ENCODE peak calls at places on chromosomes 7 and 10, in seven cellular contexts. R, K, A, N, Q, D and U are unnamed samples.

GRCh38 chr10:125201108-125201524 is 40.8 kb upstream of the CTBP2 start:
- DNase-seq in D (no peak), A (no peak), N (no peak), K (no peak), R (no peak), Q (peak; percentile 95), U (peak; percentile 85)

GRCh38 chr7:39539816-39540215 is 26.4 kb upstream of the YAE1 start:
- DNase-seq in R (no peak), N (no peak), A (no peak), K (no peak), D (peak; percentile 32), Q (no peak), U (no peak)

GRCh38 chr10:72062832-72063702 is 25.3 kb downstream of the SPOCK2 start:
- DNase-seq in N (no peak), D (no peak), R (no peak), Q (no peak), A (no peak), K (no peak), U (no peak)

GRCh38 chr7:100102950-100103840 is 1.8 kb downstream of the AP4M1 start:
- DNase-seq in D (no peak), A (no peak), R (no peak), N (no peak), K (no peak), Q (no peak), U (no peak)

GRCh38 chr7:155585956-155586355 is 39.6 kb upstream of the CNPY1 start:
- DNase-seq in D (no peak), A (no peak), Q (no peak), R (no peak), N (no peak), K (no peak), U (no peak)

GRCh38 chr7:20440472-20441105 is 109.9 kb downstream of the ITGB8 start:
- DNase-seq in N (no peak), K (peak; percentile 80), A (no peak), D (peak; percentile 4), R (no peak), Q (peak; percentile 8), U (no peak)

GRCh38 chr7:123599766-123600165 is 1.9 kb upstream of the ASB15 start:
- DNase-seq in A (no peak), R (no peak), D (no peak), Q (no peak), K (no peak), N (no peak), U (no peak)

GRCh38 chr10:69057951-69058297 is 30.0 kb upstream of the SRGN start:
- DNase-seq in Q (no peak), R (no peak), N (no peak), D (no peak), K (no peak), A (no peak), U (peak; percentile 65)

GRCh38 chr7:39271386-39271785 is 293.7 kb downstream of the POU6F2 start:
- DNase-seq in A (peak; percentile 82), Q (no peak), K (no peak), N (no peak), D (no peak), R (peak; percentile 17), U (no peak)

GRCh38 chr7:123494193-123494796 is 40.1 kb downstream of the IQUB start:
- DNase-seq in D (peak; percentile 27), K (peak; percentile 84), N (no peak), R (no peak), A (no peak), Q (peak; percentile 22), U (peak; percentile 2)

GRCh38 chr7:2932761-2933251 is 88.7 kb upstream of the GNA12 start:
- DNase-seq in A (peak; percentile 44), D (no peak), Q (no peak), K (no peak), R (no peak), N (no peak), U (no peak)

GRCh38 chr7:139602143-139602722 is 78.7 kb downstream of the CLEC2L start:
- DNase-seq in A (no peak), K (peak; percentile 69), R (no peak), Q (no peak), N (no peak), D (peak; percentile 37), U (peak; percentile 24)

GRCh38 chr10:104323721-104324686 is 14.3 kb downstream of the ITPRIP start:
- DNase-seq in R (no peak), N (no peak), A (peak; percentile 78), D (no peak), K (no peak), Q (no peak), U (no peak)

GRCh38 chr10:54064215-54064614 is 736.8 kb downstream of the PCDH15 start:
- DNase-seq in K (no peak), R (no peak), A (no peak), D (no peak), N (no peak), Q (no peak), U (no peak)

GRCh38 chr7:134562136-134562535 is 13.2 kb downstream of the AKR1B15 start:
- DNase-seq in N (no peak), Q (no peak), R (no peak), A (no peak), K (no peak), D (no peak), U (peak; percentile 77)

GRCh38 chr7:93566876-93567275 is 7.6 kb downstream of the CALCR start:
- DNase-seq in D (no peak), K (no peak), R (no peak), N (no peak), A (no peak), Q (peak; percentile 27), U (peak; percentile 25)

GRCh38 chr7:28280516-28280915 is 99.9 kb upstream of the JAZF1 start:
- DNase-seq in N (no peak), K (no peak), Q (no peak), R (no peak), D (no peak), A (no peak), U (no peak)

GRCh38 chr7:79272066-79272669 is 181.3 kb downstream of the MAGI2 start:
- DNase-seq in R (no peak), D (peak; percentile 30), Q (no peak), N (no peak), K (peak; percentile 71), A (no peak), U (no peak)

GRCh38 chr7:1693419-1693990 is 23.4 kb downstream of the ELFN1 start:
- DNase-seq in R (no peak), N (no peak), Q (no peak), K (no peak), A (peak; percentile 61), D (no peak), U (no peak)

GRCh38 chr10:61904711-61905445 is 3.4 kb downstream of the ARID5B start:
- DNase-seq in N (no peak), K (peak; percentile 73), R (no peak), Q (peak; percentile 76), D (peak; percentile 75), A (no peak), U (peak; percentile 85)

GRCh38 chr7:25025218-25025671 is 45.3 kb upstream of the OSBPL3 start:
- DNase-seq in N (no peak), K (no peak), A (no peak), R (no peak), Q (no peak), D (peak; percentile 96), U (peak; percentile 68)

GRCh38 chr7:77696643-77697534 is 630 bp downstream of the RSBN1L start:
- DNase-seq in D (peak; percentile 59), R (peak; percentile 55), K (peak; percentile 80), N (peak; percentile 42), Q (peak; percentile 48), A (peak; percentile 80), U (peak; percentile 60)

GRCh38 chr10:69474688-69475432 is 23.6 kb downstream of the TSPAN15 start:
- DNase-seq in K (no peak), R (no peak), N (no peak), D (no peak), A (peak; percentile 83), Q (no peak), U (no peak)

GRCh38 chr10:93413252-93413689 is 68.9 kb downstream of the MYOF start:
- DNase-seq in R (no peak), Q (no peak), K (no peak), A (no peak), N (no peak), D (no peak), U (peak; percentile 66)

GRCh38 chr10:5442056-5442989 is 30.0 kb downstream of the NET1 start:
- DNase-seq in N (no peak), R (no peak), A (no peak), Q (peak; percentile 55), K (peak; percentile 81), D (peak; percentile 43), U (no peak)

GRCh38 chr10:20971901-20972300 is 74.8 kb upstream of the NEBL start:
- DNase-seq in D (no peak), A (no peak), N (no peak), Q (no peak), R (no peak), K (no peak), U (no peak)
- H3K4me1 ChIP-seq in D (no peaks in the 10 kb centered on the region), A (no peaks in the 10 kb centered on the region), N (no peaks in the 10 kb centered on the region), Q (no peaks in the 10 kb centered on the region), R (no peaks in the 10 kb centered on the region), K (peaks cover 5% of the 10 kb centered on the region), U (no peaks in the 10 kb centered on the region)

GRCh38 chr7:44085549-44085948 is 3.2 kb upstream of the POLM start:
- DNase-seq in D (no peak), A (no peak), Q (no peak), R (no peak), K (no peak), N (no peak), U (no peak)
- H3K27ac ChIP-seq in D (no peak overlapping the region), A (no peak overlapping the region), Q (no peak overlapping the region), R (peak overlapping the region; percentile 1), K (no peak overlapping the region), N (no peak overlapping the region), U (no peak overlapping the region)

GRCh38 chr7:50657341-50657873 is 92.2 kb upstream of the DDC start:
- DNase-seq in K (no peak), N (no peak), Q (no peak), D (no peak), A (peak; percentile 95), R (peak; percentile 83), U (no peak)

GRCh38 chr7:50659329-50659965 is 94.2 kb upstream of the DDC start:
- DNase-seq in K (no peak), Q (no peak), A (no peak), D (no peak), R (no peak), N (no peak), U (no peak)

GRCh38 chr7:50656141-50656895 is 91.1 kb upstream of the DDC start:
- DNase-seq in N (no peak), D (no peak), R (no peak), K (no peak), Q (no peak), A (peak; percentile 70), U (no peak)

GRCh38 chr7:50658696-50659095 is 93.5 kb upstream of the DDC start:
- DNase-seq in Q (peak; percentile 58), A (no peak), K (no peak), D (no peak), R (peak; percentile 52), N (no peak), U (no peak)

DNA sequence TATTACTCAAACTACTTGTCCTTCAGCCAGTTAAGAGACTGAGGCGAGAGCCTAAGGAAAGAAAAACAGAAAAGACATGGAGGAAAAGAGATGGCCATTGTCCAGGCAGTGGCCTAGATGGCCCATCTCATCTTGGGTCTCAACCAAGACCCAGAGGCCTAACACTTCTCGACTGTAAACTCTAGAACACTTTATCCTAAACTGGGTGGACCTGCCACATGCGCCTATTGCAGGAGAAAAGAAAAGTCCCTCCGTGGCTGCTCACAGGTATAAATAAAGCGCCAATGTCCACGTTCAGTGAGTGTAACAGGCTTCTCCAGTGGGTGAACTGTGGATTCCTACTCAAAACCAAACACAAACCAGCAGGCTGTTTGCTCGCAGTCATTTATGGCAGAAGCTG is 92.7 kb upstream of the DDC start:
- DNase-seq in D (no peak), N (no peak), Q (no peak), A (no peak), K (no peak), R (no peak), U (no peak)
- H3K4me1 ChIP-seq in D (no peaks in the 10 kb centered on the region), N (peaks cover 34% of the 10 kb centered on the region), Q (no peaks in the 10 kb centered on the region), A (no peaks in the 10 kb centered on the region), K (peaks cover 11% of the 10 kb centered on the region), R (peaks cover 20% of the 10 kb centered on the region), U (peaks cover 4% of the 10 kb centered on the region)

GRCh38 chr10:10798543-10799192 is 219.0 kb upstream of the CELF2 start:
- DNase-seq in R (peak; percentile 47), Q (no peak), N (no peak), A (peak; percentile 71), D (no peak), K (no peak), U (no peak)
- H3K27ac ChIP-seq in R (peak overlapping the region; percentile 93), Q (no peak overlapping the region), N (no peak overlapping the region), A (peak overlapping the region; percentile 87), D (no peak overlapping the region), K (no peak overlapping the region), U (peak overlapping the region; percentile 71)